ENCODE peak calls at places on chromosomes 3 and 15, in ten cellular contexts. K is endothelial cell of umbilical vein, D is sigmoid colon, X is stomach, Z is Panc1, Y is GM23338, P is transverse colon, L is HCT116, Q is SK-N-SH, M is breast epithelium. G is an unnamed sample. For H3K4me1, the result is how much of the 10 kb centered on the place peaks cover.

GRCh38 chr15:83959477-83959876 is 276.1 kb upstream of the GOLGA6L4 start:
- DNase-seq in K (no peak), D (no peak), X (no peak), Z (no peak), Y (no peak), P (no peak), L (no peak), Q (no peak), M (no peak), G (no peak)

GRCh38 chr3:147157629-147158028 is 248.7 kb downstream of the ZIC4 start:
- DNase-seq in K (no peak), D (no peak), X (no peak), Z (no peak), Y (no peak), P (no peak), L (no peak), Q (no peak), M (no peak), G (no peak)

GRCh38 chr3:170372190-170372879 is 14.8 kb downstream of the SKIL start:
- DNase-seq in K (no peak), D (no peak), X (no peak), Z (no peak), Y (no peak), P (no peak), L (no peak), Q (peak), M (no peak), G (no peak)

GRCh38 chr3:48232734-48233133 is 8.2 kb upstream of the ZNF589 start:
- DNase-seq in K (peak), D (peak), X (peak), Z (no peak), Y (peak), P (peak), L (peak), Q (peak), M (peak), G (peak)

GRCh38 chr3:185420762-185421161 is 57.8 kb downstream of the MAP3K13 start:
- DNase-seq in K (no peak), D (no peak), X (peak), Z (no peak), Y (no peak), P (peak), L (no peak), Q (no peak), M (no peak), G (no peak)

GRCh38 chr3:112699436-112699978 is 58.6 kb upstream of the CCDC80 start:
- DNase-seq in K (peak), D (no peak), X (no peak), Z (no peak), Y (peak), P (no peak), L (peak), Q (no peak), M (no peak), G (no peak)

GRCh38 chr3:152021951-152022461 is 148.6 kb downstream of the SUCNR1 start:
- DNase-seq in K (peak), D (no peak), X (no peak), Z (no peak), Y (no peak), P (no peak), L (peak), Q (no peak), M (no peak), G (peak)

GRCh38 chr3:190566043-190566933 is 52.4 kb downstream of the IL1RAP start:
- DNase-seq in K (peak), D (peak), X (peak), Z (peak), Y (peak), P (peak), L (peak), Q (peak), M (peak), G (peak)

GRCh38 chr15:31605467-31605931 is 278.9 kb downstream of the KLF13 start:
- DNase-seq in K (no peak), D (no peak), X (no peak), Z (no peak), Y (peak), P (no peak), L (no peak), Q (peak), M (no peak), G (no peak)

GRCh38 chr3:41419809-41420208 is 220.5 kb downstream of the CTNNB1 start:
- DNase-seq in K (no peak), D (no peak), X (no peak), Z (no peak), Y (no peak), P (no peak), L (no peak), Q (no peak), M (no peak), G (no peak)

GRCh38 chr15:60379466-60380274 is 18.1 kb downstream of the ANXA2 start:
- DNase-seq in K (no peak), D (no peak), X (no peak), Z (no peak), Y (peak), P (no peak), L (peak), Q (no peak), M (no peak), G (no peak)

GRCh38 chr3:136819784-136820640 is 1.1 kb downstream of the SLC35G2 start:
- DNase-seq in K (peak), D (peak), X (peak), Z (peak), Y (peak), P (peak), L (no peak), Q (peak), M (no peak), G (peak)

GRCh38 chr3:52430416-52430810 is 14.5 kb downstream of the SEMA3G start:
- DNase-seq in K (no peak), D (peak), X (no peak), Z (no peak), Y (no peak), P (no peak), L (no peak), Q (no peak), M (peak), G (peak)

GRCh38 chr3:172099495-172099808 is 60.1 kb downstream of the FNDC3B start:
- DNase-seq in K (no peak), D (no peak), X (no peak), Z (no peak), Y (no peak), P (no peak), L (no peak), Q (no peak), M (no peak), G (no peak)
- H3K4me1 ChIP-seq in K (under half), D (half or more), X (half or more), Z (half or more), Y (half or more), P (under half), L (under half), Q (under half), M (under half), G (under half)

GRCh38 chr15:101528917-101529299 is 39.4 kb upstream of the PCSK6 start:
- DNase-seq in K (no peak), D (no peak), X (no peak), Z (no peak), Y (no peak), P (no peak), L (no peak), Q (peak), M (no peak), G (no peak)

GRCh38 chr15:101526442-101526841 is 36.9 kb upstream of the PCSK6 start:
- DNase-seq in K (no peak), D (no peak), X (no peak), Z (no peak), Y (peak), P (no peak), L (no peak), Q (no peak), M (no peak), G (no peak)

GRCh38 chr15:101530224-101530958 is 40.9 kb upstream of the PCSK6 start:
- DNase-seq in K (no peak), D (no peak), X (no peak), Z (no peak), Y (no peak), P (peak), L (no peak), Q (peak), M (no peak), G (no peak)

GRCh38 chr15:101526890-101527289 is 37.4 kb upstream of the PCSK6 start:
- DNase-seq in K (no peak), D (no peak), X (no peak), Z (no peak), Y (no peak), P (no peak), L (no peak), Q (no peak), M (no peak), G (no peak)

DNA sequence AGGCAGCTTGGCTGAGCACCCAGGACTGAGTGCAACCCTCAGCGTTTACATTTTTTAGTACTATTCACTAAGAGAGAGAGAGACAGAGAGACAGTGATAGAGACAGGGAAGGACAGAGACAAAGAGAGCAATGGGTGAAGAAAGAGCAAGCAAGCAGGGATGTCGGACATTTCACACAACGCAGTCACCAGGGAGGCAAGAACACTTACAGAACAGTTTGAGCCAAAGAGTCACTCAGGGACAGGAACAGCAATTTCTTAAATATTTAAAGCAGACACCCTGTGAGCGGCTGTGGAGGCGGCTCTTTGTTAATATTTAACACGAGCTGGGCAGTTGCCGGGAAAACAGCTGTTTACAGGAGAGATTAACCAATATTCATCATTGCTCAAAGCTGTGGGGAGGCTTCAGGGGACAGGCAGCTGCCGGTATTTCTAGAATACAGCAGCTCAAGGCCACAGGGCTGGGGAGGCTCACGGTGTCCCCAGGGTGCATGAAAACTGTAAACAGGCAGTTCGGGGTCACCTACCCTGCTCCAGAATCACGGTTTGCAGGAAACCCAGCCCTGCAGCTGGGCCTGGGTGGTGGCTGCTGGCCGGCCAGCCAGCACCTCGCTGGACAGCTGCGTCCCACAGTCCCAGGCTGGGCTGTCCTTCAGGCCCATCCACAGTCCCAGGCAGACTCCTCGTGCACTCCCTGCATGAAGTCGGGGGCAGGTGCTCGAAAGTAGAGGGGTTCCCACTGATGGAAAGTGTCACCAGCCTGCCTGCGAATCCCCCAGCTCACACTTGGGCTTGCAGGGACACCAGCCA is 38.8 kb upstream of the PCSK6 start:
- DNase-seq in K (no peak), D (peak), X (peak), Z (no peak), Y (no peak), P (peak), L (no peak), Q (no peak), M (no peak), G (peak)
- TF ChIP-seq POLR2AphosphoS5 in K (no peak), D (no peak), X (peak), Z (no peak), Y (no peak), P (peak), L (no peak), Q (no peak), M (no peak), G (peak)

DNA sequence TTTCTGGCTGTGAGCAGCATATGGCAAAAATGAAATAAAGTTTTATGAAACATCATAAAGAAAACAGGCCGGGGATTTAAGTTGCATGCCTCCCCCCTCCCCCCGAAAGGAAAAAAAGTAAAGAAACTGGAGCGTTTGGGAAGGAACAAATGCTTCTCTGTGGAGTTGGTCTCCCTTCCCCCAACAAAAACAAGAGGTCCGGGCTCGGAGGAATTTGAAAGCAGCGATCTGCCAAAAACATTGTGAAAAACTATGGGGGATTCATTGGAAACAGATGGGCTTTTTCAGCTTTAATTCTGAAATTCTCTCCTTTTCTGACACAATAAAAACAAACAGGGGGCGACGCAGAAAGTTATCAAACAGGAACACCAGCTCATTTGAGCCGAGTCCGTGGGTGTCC is 17.0 kb downstream of the RGMA start:
- DNase-seq in K (no peak), D (no peak), X (no peak), Z (no peak), Y (peak), P (no peak), L (no peak), Q (peak), M (no peak), G (no peak)
- H3K4me1 ChIP-seq in K (under half), D (half or more), X (half or more), Z (under half), Y (under half), P (under half), L (under half), Q (under half), M (under half), G (under half)

GRCh38 chr3:194104041-194104751 is 31.8 kb upstream of the HES1 start:
- DNase-seq in K (no peak), D (no peak), X (no peak), Z (no peak), Y (no peak), P (no peak), L (no peak), Q (peak), M (no peak), G (peak)

GRCh38 chr3:194100856-194101390 is 35.0 kb upstream of the HES1 start:
- DNase-seq in K (no peak), D (no peak), X (no peak), Z (no peak), Y (no peak), P (peak), L (no peak), Q (no peak), M (no peak), G (no peak)

GRCh38 chr3:194102436-194102835 is 33.5 kb upstream of the HES1 start:
- DNase-seq in K (no peak), D (no peak), X (no peak), Z (no peak), Y (no peak), P (no peak), L (no peak), Q (no peak), M (no peak), G (no peak)

GRCh38 chr3:194103475-194103874 is 32.5 kb upstream of the HES1 start:
- DNase-seq in K (no peak), D (no peak), X (no peak), Z (no peak), Y (no peak), P (no peak), L (no peak), Q (no peak), M (no peak), G (no peak)

GRCh38 chr3:194101592-194102432 is 34.1 kb upstream of the HES1 start:
- DNase-seq in K (no peak), D (no peak), X (peak), Z (no peak), Y (no peak), P (peak), L (no peak), Q (no peak), M (no peak), G (no peak)
- TF ChIP-seq POLR2AphosphoS5 in K (no peak), D (no peak), X (peak), Z (no peak), Y (no peak), P (no peak), L (no peak), Q (no peak), M (no peak), G (no peak)

GRCh38 chr15:52178765-52179164 is 12.4 kb downstream of the GNB5 start:
- DNase-seq in K (no peak), D (no peak), X (no peak), Z (no peak), Y (no peak), P (peak), L (no peak), Q (peak), M (no peak), G (no peak)
- H3K4me1 ChIP-seq in K (under half), D (under half), X (under half), Z (under half), Y (under half), P (under half), L (under half), Q (under half), M (under half), G (under half)

DNA sequence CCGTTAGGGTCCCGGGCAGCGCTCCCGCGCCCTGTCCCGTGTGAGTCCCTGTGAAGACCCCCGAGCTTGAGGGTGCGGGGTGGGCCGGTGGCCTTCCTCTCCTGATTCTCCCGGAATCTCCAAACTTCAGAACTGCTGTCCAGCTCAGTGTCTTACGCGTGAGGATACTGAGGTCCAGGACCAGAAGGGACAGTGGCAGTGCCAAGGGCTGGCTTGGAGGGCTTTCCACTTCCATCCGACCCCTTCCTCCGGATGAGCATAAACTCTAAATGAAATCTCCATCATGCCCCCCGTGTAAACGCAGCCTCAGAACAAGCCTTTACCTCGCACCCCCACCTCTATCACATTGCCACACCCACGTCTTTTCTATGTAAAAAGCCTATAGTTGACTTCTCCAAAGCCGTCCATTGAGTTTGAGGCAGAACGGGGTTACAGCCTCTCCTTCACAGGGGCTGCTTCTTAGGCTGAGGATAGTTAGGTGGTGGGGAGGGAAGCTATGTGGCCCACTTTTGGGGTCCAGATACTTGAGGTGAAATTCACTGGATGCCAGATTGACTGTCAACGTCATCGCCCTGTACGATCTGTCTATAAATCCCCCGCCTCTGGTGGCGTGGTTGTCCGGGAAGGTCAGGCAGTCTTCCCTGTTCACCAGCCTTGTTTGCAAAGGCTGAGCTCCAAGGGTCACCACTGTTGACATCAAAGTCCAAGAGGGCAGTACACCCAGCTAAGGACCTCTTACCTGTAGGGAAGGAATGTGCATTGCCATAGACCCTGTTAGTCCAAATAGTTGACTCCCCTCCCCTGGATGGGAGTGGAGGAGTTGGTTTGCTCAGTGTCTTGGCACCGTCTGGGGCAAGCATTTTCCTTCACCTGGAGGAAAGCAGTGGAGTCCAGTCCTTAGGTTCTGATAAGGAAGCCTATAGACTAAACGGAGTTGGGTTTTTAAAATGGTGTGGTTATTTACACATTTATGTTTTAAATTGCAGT is 1.2 kb downstream of the EDEM1 start:
- DNase-seq in K (peak), D (no peak), X (peak), Z (no peak), Y (peak), P (peak), L (no peak), Q (peak), M (no peak), G (peak)
- TF ChIP-seq POLR2AphosphoS5 in K (no peak), D (no peak), X (peak), Z (no peak), Y (no peak), P (peak), L (no peak), Q (no peak), M (no peak), G (no peak)